ENCODE peak calls at places on chromosomes 6 and 20, in five cellular contexts. G is GDM1, Z is midbrain, F is glomerular endothelial cell, D is AG08395. U is an unnamed sample.

GRCh38 chr6:28206527-28207243 is 18.4 kb upstream of the ZSCAN9 start:
- DNase-seq in G (no peak), F (no peak), D (peak), Z (no peak), U (no peak)

GRCh38 chr20:50191566-50192363 is 1.1 kb downstream of the CEBPB start:
- DNase-seq in G (peak), F (no peak), D (no peak), Z (no peak), U (no peak)

GRCh38 chr6:161236091-161236633 is 37.7 kb downstream of the AGPAT4 start:
- DNase-seq in G (no peak), D (no peak), Z (no peak), F (no peak), U (no peak)

GRCh38 chr6:27669278-27669797 is 196.4 kb upstream of the ZNF184 start:
- DNase-seq in F (no peak), D (no peak), G (no peak), Z (no peak), U (no peak)

GRCh38 chr6:72976389-72976900 is 248.9 kb downstream of the KHDC1L start:
- DNase-seq in G (no peak), F (no peak), D (no peak), Z (no peak), U (no peak)

GRCh38 chr20:48710341-48711043 is 117.3 kb downstream of the PREX1 start:
- DNase-seq in F (no peak), D (no peak), G (no peak), Z (no peak), U (no peak)

GRCh38 chr6:38212579-38212978 is 393.1 kb downstream of the ZFAND3 start:
- DNase-seq in D (no peak), F (peak), G (no peak), Z (peak), U (peak)

GRCh38 chr6:112665114-112665513 is 318.0 kb downstream of the RFPL4B start:
- DNase-seq in G (no peak), Z (no peak), F (no peak), D (peak), U (no peak)

GRCh38 chr20:53423587-53424146 is 170.0 kb downstream of the ZNF217 start:
- DNase-seq in G (no peak), Z (no peak), F (no peak), D (no peak), U (no peak)

U was measured in NCI-H2107.